ENCODE peak calls at places on chromosomes 11 and 22, in nine cellular contexts. One of them, this sample, is unnamed. For H3K4me1, the result is how much of the 10 kb centered on the place peaks cover.

GRCh38 chr22:48898524-48899377 is 928.9 kb downstream of the BRD1 start:
- DNase-seq in right lobe of liver: peak
- DNase-seq in fibroblast of lung: no peak
- DNase-seq in tibial nerve: no peak
- DNase-seq in OCI-LY7: no peak
- DNase-seq in H9: peak
- DNase-seq in stomach: peak
- DNase-seq in breast epithelium: no peak
- DNase-seq in heart left ventricle: no peak
- DNase-seq in this sample: no peak

GRCh38 chr11:23961503-23962338 is 535.1 kb upstream of the LUZP2 start:
- DNase-seq in right lobe of liver: no peak
- DNase-seq in fibroblast of lung: no peak
- DNase-seq in tibial nerve: no peak
- DNase-seq in OCI-LY7: no peak
- DNase-seq in H9: no peak
- DNase-seq in stomach: no peak
- DNase-seq in breast epithelium: no peak
- DNase-seq in heart left ventricle: no peak
- DNase-seq in this sample: no peak

GRCh38 chr11:112225753-112226061 is 521 bp upstream of the PTS start:
- DNase-seq in right lobe of liver: no peak
- DNase-seq in fibroblast of lung: peak
- DNase-seq in tibial nerve: peak
- DNase-seq in OCI-LY7: no peak
- DNase-seq in H9: no peak
- DNase-seq in stomach: no peak
- DNase-seq in breast epithelium: no peak
- DNase-seq in heart left ventricle: no peak
- DNase-seq in this sample: no peak

GRCh38 chr11:116084511-116084910 is 580.3 kb upstream of the CADM1 start:
- DNase-seq in right lobe of liver: no peak
- DNase-seq in fibroblast of lung: no peak
- DNase-seq in tibial nerve: no peak
- DNase-seq in OCI-LY7: no peak
- DNase-seq in H9: no peak
- DNase-seq in stomach: no peak
- DNase-seq in breast epithelium: no peak
- DNase-seq in heart left ventricle: no peak
- DNase-seq in this sample: no peak

GRCh38 chr11:130427581-130428211 is 713 bp downstream of the ADAMTS8 start:
- DNase-seq in right lobe of liver: no peak
- DNase-seq in fibroblast of lung: no peak
- DNase-seq in tibial nerve: no peak
- DNase-seq in OCI-LY7: no peak
- DNase-seq in H9: peak
- DNase-seq in stomach: no peak
- DNase-seq in breast epithelium: no peak
- DNase-seq in heart left ventricle: no peak
- DNase-seq in this sample: no peak

GRCh38 chr11:83159901-83160865 is 3.3 kb downstream of the PCF11 start:
- DNase-seq in right lobe of liver: no peak
- DNase-seq in fibroblast of lung: peak
- DNase-seq in tibial nerve: no peak
- DNase-seq in OCI-LY7: peak
- DNase-seq in H9: no peak
- DNase-seq in stomach: peak
- DNase-seq in breast epithelium: peak
- DNase-seq in heart left ventricle: no peak
- DNase-seq in this sample: no peak

GRCh38 chr11:26958005-26958404 is 35.9 kb upstream of the FIBIN start:
- DNase-seq in right lobe of liver: no peak
- DNase-seq in fibroblast of lung: no peak
- DNase-seq in tibial nerve: no peak
- DNase-seq in OCI-LY7: peak
- DNase-seq in H9: no peak
- DNase-seq in stomach: no peak
- DNase-seq in breast epithelium: no peak
- DNase-seq in heart left ventricle: no peak
- DNase-seq in this sample: no peak

GRCh38 chr11:44550123-44550522 is 15.3 kb upstream of the CD82 start:
- DNase-seq in right lobe of liver: no peak
- DNase-seq in fibroblast of lung: no peak
- DNase-seq in tibial nerve: no peak
- DNase-seq in OCI-LY7: no peak
- DNase-seq in H9: no peak
- DNase-seq in stomach: no peak
- DNase-seq in breast epithelium: no peak
- DNase-seq in heart left ventricle: no peak
- DNase-seq in this sample: no peak

GRCh38 chr11:35047179-35047578 is 91.8 kb upstream of the CD44 start:
- DNase-seq in right lobe of liver: no peak
- DNase-seq in fibroblast of lung: no peak
- DNase-seq in tibial nerve: no peak
- DNase-seq in OCI-LY7: peak
- DNase-seq in H9: no peak
- DNase-seq in stomach: no peak
- DNase-seq in breast epithelium: no peak
- DNase-seq in heart left ventricle: no peak
- DNase-seq in this sample: peak

GRCh38 chr11:130197386-130198035 is 37.9 kb downstream of the ST14 start:
- DNase-seq in right lobe of liver: no peak
- DNase-seq in fibroblast of lung: peak
- DNase-seq in tibial nerve: no peak
- DNase-seq in OCI-LY7: no peak
- DNase-seq in H9: no peak
- DNase-seq in stomach: no peak
- DNase-seq in breast epithelium: no peak
- DNase-seq in heart left ventricle: no peak
- DNase-seq in this sample: no peak

GRCh38 chr11:8756201-8756600 is 73.6 kb downstream of the RPL27A start:
- DNase-seq in right lobe of liver: no peak
- DNase-seq in fibroblast of lung: peak
- DNase-seq in tibial nerve: no peak
- DNase-seq in OCI-LY7: no peak
- DNase-seq in H9: no peak
- DNase-seq in stomach: no peak
- DNase-seq in breast epithelium: no peak
- DNase-seq in heart left ventricle: no peak
- DNase-seq in this sample: no peak

GRCh38 chr11:120565436-120566155 is 54.0 kb downstream of the GRIK4 start:
- DNase-seq in right lobe of liver: no peak
- DNase-seq in fibroblast of lung: peak
- DNase-seq in tibial nerve: no peak
- DNase-seq in OCI-LY7: no peak
- DNase-seq in H9: peak
- DNase-seq in stomach: no peak
- DNase-seq in breast epithelium: no peak
- DNase-seq in heart left ventricle: no peak
- DNase-seq in this sample: no peak

GRCh38 chr11:116808262-116809175 is 14.6 kb downstream of the APOA4 start:
- DNase-seq in right lobe of liver: peak
- DNase-seq in fibroblast of lung: no peak
- DNase-seq in tibial nerve: no peak
- DNase-seq in OCI-LY7: no peak
- DNase-seq in H9: no peak
- DNase-seq in stomach: peak
- DNase-seq in breast epithelium: no peak
- DNase-seq in heart left ventricle: no peak
- DNase-seq in this sample: no peak

GRCh38 chr11:15194671-15195415 is 80.1 kb downstream of the INSC start:
- DNase-seq in right lobe of liver: no peak
- DNase-seq in fibroblast of lung: peak
- DNase-seq in tibial nerve: no peak
- DNase-seq in OCI-LY7: no peak
- DNase-seq in H9: no peak
- DNase-seq in stomach: no peak
- DNase-seq in breast epithelium: no peak
- DNase-seq in heart left ventricle: no peak
- DNase-seq in this sample: no peak

GRCh38 chr11:27213232-27213660 is 149.8 kb downstream of the CCDC34 start:
- DNase-seq in right lobe of liver: no peak
- DNase-seq in fibroblast of lung: peak
- DNase-seq in tibial nerve: no peak
- DNase-seq in OCI-LY7: no peak
- DNase-seq in H9: no peak
- DNase-seq in stomach: no peak
- DNase-seq in breast epithelium: no peak
- DNase-seq in heart left ventricle: no peak
- DNase-seq in this sample: no peak

GRCh38 chr11:131253885-131254204 is 116.6 kb upstream of the NTM start:
- DNase-seq in right lobe of liver: no peak
- DNase-seq in fibroblast of lung: peak
- DNase-seq in tibial nerve: no peak
- DNase-seq in OCI-LY7: no peak
- DNase-seq in H9: peak
- DNase-seq in stomach: no peak
- DNase-seq in breast epithelium: no peak
- DNase-seq in heart left ventricle: no peak
- DNase-seq in this sample: no peak

GRCh38 chr11:96424693-96425092 is 34.9 kb downstream of the JRKL start:
- DNase-seq in right lobe of liver: no peak
- DNase-seq in fibroblast of lung: peak
- DNase-seq in tibial nerve: no peak
- DNase-seq in OCI-LY7: no peak
- DNase-seq in H9: no peak
- DNase-seq in stomach: no peak
- DNase-seq in breast epithelium: no peak
- DNase-seq in heart left ventricle: no peak
- DNase-seq in this sample: no peak

GRCh38 chr11:693415-693831 is 1.6 kb downstream of the DEAF1 start:
- DNase-seq in right lobe of liver: no peak
- DNase-seq in fibroblast of lung: no peak
- DNase-seq in tibial nerve: no peak
- DNase-seq in OCI-LY7: no peak
- DNase-seq in H9: no peak
- DNase-seq in stomach: no peak
- DNase-seq in breast epithelium: no peak
- DNase-seq in heart left ventricle: no peak
- DNase-seq in this sample: no peak

DNA sequence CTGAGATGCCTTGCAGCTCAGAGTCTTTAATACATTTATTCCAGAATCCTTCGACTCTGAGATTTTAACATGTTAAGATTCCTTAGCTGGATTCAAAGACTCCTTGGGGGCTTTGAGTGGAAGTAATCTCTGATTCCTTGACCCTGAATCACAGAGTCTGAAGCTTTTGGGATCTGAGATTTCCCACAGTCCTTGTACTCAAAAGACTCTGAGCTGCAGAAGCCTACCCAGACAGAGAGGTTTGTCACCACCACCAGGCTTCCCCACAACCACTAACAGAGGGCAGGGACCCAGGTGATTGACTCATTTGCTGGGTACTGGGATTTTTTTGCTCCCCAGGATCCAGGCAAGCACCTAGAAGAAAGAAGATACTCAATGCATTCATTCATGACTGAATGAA is 1.4 kb upstream of the SERPINH1 start:
- DNase-seq in right lobe of liver: no peak
- DNase-seq in fibroblast of lung: peak
- DNase-seq in tibial nerve: no peak
- DNase-seq in OCI-LY7: no peak
- DNase-seq in H9: no peak
- DNase-seq in stomach: no peak
- DNase-seq in breast epithelium: no peak
- DNase-seq in heart left ventricle: no peak
- DNase-seq in this sample: no peak
- H3K27ac ChIP-seq in right lobe of liver: no peak
- H3K27ac ChIP-seq in fibroblast of lung: no peak
- H3K27ac ChIP-seq in tibial nerve: peak
- H3K27ac ChIP-seq in OCI-LY7: no peak
- H3K27ac ChIP-seq in H9: no peak
- H3K27ac ChIP-seq in stomach: peak
- H3K27ac ChIP-seq in breast epithelium: peak
- H3K27ac ChIP-seq in heart left ventricle: peak
- H3K27ac ChIP-seq in this sample: no peak

GRCh38 chr22:23215294-23216204 is 35.2 kb downstream of the BCR start:
- DNase-seq in right lobe of liver: no peak
- DNase-seq in fibroblast of lung: peak
- DNase-seq in tibial nerve: no peak
- DNase-seq in OCI-LY7: no peak
- DNase-seq in H9: no peak
- DNase-seq in stomach: peak
- DNase-seq in breast epithelium: no peak
- DNase-seq in heart left ventricle: no peak
- DNase-seq in this sample: no peak
- H3K4me1 ChIP-seq in right lobe of liver: under half
- H3K4me1 ChIP-seq in fibroblast of lung: under half
- H3K4me1 ChIP-seq in tibial nerve: half or more
- H3K4me1 ChIP-seq in OCI-LY7: half or more
- H3K4me1 ChIP-seq in H9: under half
- H3K4me1 ChIP-seq in stomach: half or more
- H3K4me1 ChIP-seq in breast epithelium: under half
- H3K4me1 ChIP-seq in heart left ventricle: half or more
- H3K4me1 ChIP-seq in this sample: half or more

GRCh38 chr11:78351979-78352731 is 65.5 kb downstream of the GAB2 start:
- DNase-seq in right lobe of liver: no peak
- DNase-seq in fibroblast of lung: no peak
- DNase-seq in tibial nerve: no peak
- DNase-seq in OCI-LY7: no peak
- DNase-seq in H9: no peak
- DNase-seq in stomach: no peak
- DNase-seq in breast epithelium: no peak
- DNase-seq in heart left ventricle: peak
- DNase-seq in this sample: no peak

GRCh38 chr11:78350101-78350645 is 67.4 kb downstream of the GAB2 start:
- DNase-seq in right lobe of liver: no peak
- DNase-seq in fibroblast of lung: peak
- DNase-seq in tibial nerve: no peak
- DNase-seq in OCI-LY7: peak
- DNase-seq in H9: no peak
- DNase-seq in stomach: no peak
- DNase-seq in breast epithelium: no peak
- DNase-seq in heart left ventricle: peak
- DNase-seq in this sample: no peak

GRCh38 chr11:78351193-78351592 is 66.4 kb downstream of the GAB2 start:
- DNase-seq in right lobe of liver: no peak
- DNase-seq in fibroblast of lung: no peak
- DNase-seq in tibial nerve: no peak
- DNase-seq in OCI-LY7: peak
- DNase-seq in H9: no peak
- DNase-seq in stomach: no peak
- DNase-seq in breast epithelium: no peak
- DNase-seq in heart left ventricle: no peak
- DNase-seq in this sample: no peak

GRCh38 chr11:78349614-78350013 is 68.0 kb downstream of the GAB2 start:
- DNase-seq in right lobe of liver: no peak
- DNase-seq in fibroblast of lung: peak
- DNase-seq in tibial nerve: no peak
- DNase-seq in OCI-LY7: no peak
- DNase-seq in H9: no peak
- DNase-seq in stomach: no peak
- DNase-seq in breast epithelium: no peak
- DNase-seq in heart left ventricle: peak
- DNase-seq in this sample: no peak

GRCh38 chr11:78350646-78351165 is 66.9 kb downstream of the GAB2 start:
- DNase-seq in right lobe of liver: no peak
- DNase-seq in fibroblast of lung: peak
- DNase-seq in tibial nerve: no peak
- DNase-seq in OCI-LY7: peak
- DNase-seq in H9: no peak
- DNase-seq in stomach: no peak
- DNase-seq in breast epithelium: no peak
- DNase-seq in heart left ventricle: peak
- DNase-seq in this sample: no peak
- H3K27ac ChIP-seq in right lobe of liver: peak
- H3K27ac ChIP-seq in fibroblast of lung: peak
- H3K27ac ChIP-seq in tibial nerve: peak
- H3K27ac ChIP-seq in OCI-LY7: no peak
- H3K27ac ChIP-seq in H9: no peak
- H3K27ac ChIP-seq in stomach: peak
- H3K27ac ChIP-seq in breast epithelium: peak
- H3K27ac ChIP-seq in heart left ventricle: peak
- H3K27ac ChIP-seq in this sample: no peak

GRCh38 chr11:70476669-70477068 is 78.3 kb downstream of the CTTN start:
- DNase-seq in right lobe of liver: no peak
- DNase-seq in fibroblast of lung: no peak
- DNase-seq in tibial nerve: no peak
- DNase-seq in OCI-LY7: no peak
- DNase-seq in H9: no peak
- DNase-seq in stomach: no peak
- DNase-seq in breast epithelium: no peak
- DNase-seq in heart left ventricle: no peak
- DNase-seq in this sample: no peak
- H3K4me1 ChIP-seq in right lobe of liver: under half
- H3K4me1 ChIP-seq in fibroblast of lung: under half
- H3K4me1 ChIP-seq in tibial nerve: under half
- H3K4me1 ChIP-seq in OCI-LY7: under half
- H3K4me1 ChIP-seq in H9: under half
- H3K4me1 ChIP-seq in stomach: under half
- H3K4me1 ChIP-seq in breast epithelium: under half
- H3K4me1 ChIP-seq in heart left ventricle: under half
- H3K4me1 ChIP-seq in this sample: under half

This sample was measured in CD4-positive, alpha-beta memory T cell.